ENCODE peak calls at places on chromosome 9, in ten cellular contexts. T, G, U, Q, J, N, F, A, R and E are unnamed samples.
A peak's percentile ranks its signal among the peaks of the same experiment; 100 is the strongest.

GRCh38 chr9:91146391-91147019 is 215.2 kb downstream of the AUH start:
- DNase-seq in T (no peak), G (peak; percentile 51), U (no peak), Q (no peak), J (no peak), N (no peak), F (no peak), A (no peak), R (no peak), E (peak; percentile 51)

GRCh38 chr9:7320139-7320538 is 479.4 kb downstream of the DMAC1 start:
- DNase-seq in T (peak; percentile 84), G (no peak), U (peak; percentile 88), Q (no peak), J (peak; percentile 61), N (no peak), F (no peak), A (peak; percentile 78), R (peak; percentile 99), E (peak; percentile 88)

GRCh38 chr9:79480639-79481038 is 91.1 kb upstream of the TLE4 start:
- DNase-seq in T (no peak), G (no peak), U (no peak), Q (no peak), J (no peak), N (no peak), F (no peak), A (no peak), R (no peak), E (no peak)

GRCh38 chr9:7392161-7392560 is 407.4 kb downstream of the DMAC1 start:
- DNase-seq in T (no peak), G (no peak), U (no peak), Q (no peak), J (no peak), N (no peak), F (no peak), A (no peak), R (no peak), E (no peak)

GRCh38 chr9:86034863-86035734 is 64.3 kb downstream of the GOLM1 start:
- DNase-seq in T (peak; percentile 55), G (no peak), U (peak; percentile 52), Q (no peak), J (peak; percentile 74), N (peak; percentile 69), F (no peak), A (peak; percentile 50), R (peak; percentile 40), E (peak; percentile 74)

GRCh38 chr9:6781476-6781875 is 23.7 kb downstream of the KDM4C start:
- DNase-seq in T (no peak), G (no peak), U (no peak), Q (no peak), J (no peak), N (no peak), F (no peak), A (no peak), R (peak; percentile 16), E (no peak)

GRCh38 chr9:129748249-129748648 is 4.6 kb downstream of the PTGES start:
- DNase-seq in T (peak; percentile 26), G (no peak), U (no peak), Q (no peak), J (no peak), N (no peak), F (no peak), A (no peak), R (peak; percentile 34), E (peak; percentile 44)

GRCh38 chr9:135502873-135503321 is 2.4 kb downstream of the MRPS2 start:
- DNase-seq in T (no peak), G (no peak), U (no peak), Q (no peak), J (no peak), N (no peak), F (peak; percentile 40), A (no peak), R (no peak), E (no peak)

GRCh38 chr9:80552931-80553330 is 981.2 kb downstream of the TLE4 start:
- DNase-seq in T (no peak), G (no peak), U (peak; percentile 69), Q (no peak), J (peak; percentile 39), N (no peak), F (peak; percentile 71), A (peak; percentile 64), R (peak; percentile 52), E (peak; percentile 84)

GRCh38 chr9:7665874-7666273 is 133.7 kb downstream of the DMAC1 start:
- DNase-seq in T (no peak), G (no peak), U (no peak), Q (no peak), J (no peak), N (no peak), F (no peak), A (no peak), R (no peak), E (no peak)

GRCh38 chr9:76415731-76416130 is 21.5 kb upstream of the RFK start:
- DNase-seq in T (peak; percentile 63), G (no peak), U (peak; percentile 82), Q (no peak), J (no peak), N (peak; percentile 39), F (no peak), A (no peak), R (no peak), E (peak; percentile 52)

GRCh38 chr9:28821240-28821639 is 1248.0 kb upstream of the C9orf72 start:
- DNase-seq in T (no peak), G (no peak), U (no peak), Q (no peak), J (no peak), N (no peak), F (no peak), A (no peak), R (no peak), E (no peak)
- TF ChIP-seq CTCF in T (no peak), G (no peak), U (no peak), Q (no peak), J (no peak), N (no peak), F (no peak), A (no peak), R (no peak), E (no peak)

GRCh38 chr9:114759512-114759911 is 46.3 kb downstream of the TNFSF15 start:
- DNase-seq in T (no peak), G (no peak), U (no peak), Q (no peak), J (no peak), N (no peak), F (no peak), A (no peak), R (no peak), E (no peak)
- TF ChIP-seq CTCF in T (no peak), G (no peak), U (no peak), Q (no peak), J (no peak), N (no peak), F (no peak), A (no peak), R (no peak), E (no peak)

GRCh38 chr9:94167055-94167346 is 82.7 kb downstream of the PTPDC1 start:
- DNase-seq in T (no peak), G (no peak), U (no peak), Q (no peak), J (no peak), N (no peak), F (no peak), A (no peak), R (no peak), E (no peak)

GRCh38 chr9:94167376-94167775 is 83.1 kb downstream of the PTPDC1 start:
- DNase-seq in T (no peak), G (no peak), U (no peak), Q (no peak), J (no peak), N (no peak), F (no peak), A (no peak), R (no peak), E (no peak)

GRCh38 chr9:94165592-94166236 is 81.5 kb downstream of the PTPDC1 start:
- DNase-seq in T (peak; percentile 99), G (peak; percentile 98), U (peak; percentile 100), Q (peak; percentile 99), J (peak; percentile 98), N (peak; percentile 96), F (peak; percentile 99), A (peak; percentile 98), R (peak; percentile 99), E (peak; percentile 100)

GRCh38 chr9:94164756-94165549 is 80.7 kb downstream of the PTPDC1 start:
- DNase-seq in T (no peak), G (no peak), U (no peak), Q (no peak), J (no peak), N (no peak), F (no peak), A (no peak), R (no peak), E (no peak)

DNA sequence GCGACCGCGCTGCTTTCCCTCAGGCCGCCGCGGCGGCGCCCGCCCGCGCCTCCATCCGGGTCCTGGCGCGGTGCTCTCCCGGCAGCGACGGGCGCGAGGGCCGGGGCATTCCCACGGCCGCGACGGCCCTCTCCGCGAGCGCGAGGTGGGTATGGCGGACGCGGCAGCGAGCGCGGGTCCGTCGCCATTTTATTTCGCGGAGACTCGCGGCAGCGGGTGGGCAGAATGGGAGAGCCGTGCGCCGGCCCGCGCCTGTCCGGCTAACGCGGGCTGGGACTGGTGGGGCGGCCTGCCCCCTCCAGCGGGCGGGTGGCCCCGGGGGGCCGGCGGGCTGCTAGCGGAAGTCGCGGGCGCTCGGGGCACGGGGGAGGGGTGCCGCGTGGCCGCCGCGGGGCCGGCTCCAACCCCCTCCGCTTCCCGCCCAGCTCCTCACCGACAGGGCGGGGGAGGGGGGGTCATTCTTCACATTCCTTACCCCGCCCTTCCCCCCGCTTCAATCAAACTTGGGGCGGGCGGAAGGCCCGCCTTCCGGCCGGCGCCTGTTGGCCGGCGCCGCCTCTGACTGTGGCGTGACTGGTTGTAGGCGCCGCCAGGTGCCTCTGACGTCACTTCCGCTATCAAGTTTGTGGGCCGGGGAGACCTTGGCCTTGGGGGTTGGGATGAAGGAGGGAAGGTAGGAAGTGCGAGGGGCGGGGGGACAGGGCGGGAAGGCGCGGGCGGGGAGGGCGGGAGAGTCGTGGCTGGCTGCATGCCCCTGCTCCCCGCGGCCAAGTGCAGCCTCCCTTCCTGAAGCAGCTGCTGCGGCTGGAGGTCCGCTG is 82.2 kb downstream of the PTPDC1 start:
- DNase-seq in T (peak; percentile 100), G (peak; percentile 98), U (peak; percentile 100), Q (peak; percentile 98), J (peak; percentile 99), N (peak; percentile 93), F (peak; percentile 99), A (peak; percentile 97), R (peak; percentile 99), E (peak; percentile 100)
- TF ChIP-seq CTCF in T (no peak), G (no peak), U (no peak), Q (no peak), J (no peak), N (no peak), F (no peak), A (no peak), R (peak; percentile 24), E (no peak)

DNA sequence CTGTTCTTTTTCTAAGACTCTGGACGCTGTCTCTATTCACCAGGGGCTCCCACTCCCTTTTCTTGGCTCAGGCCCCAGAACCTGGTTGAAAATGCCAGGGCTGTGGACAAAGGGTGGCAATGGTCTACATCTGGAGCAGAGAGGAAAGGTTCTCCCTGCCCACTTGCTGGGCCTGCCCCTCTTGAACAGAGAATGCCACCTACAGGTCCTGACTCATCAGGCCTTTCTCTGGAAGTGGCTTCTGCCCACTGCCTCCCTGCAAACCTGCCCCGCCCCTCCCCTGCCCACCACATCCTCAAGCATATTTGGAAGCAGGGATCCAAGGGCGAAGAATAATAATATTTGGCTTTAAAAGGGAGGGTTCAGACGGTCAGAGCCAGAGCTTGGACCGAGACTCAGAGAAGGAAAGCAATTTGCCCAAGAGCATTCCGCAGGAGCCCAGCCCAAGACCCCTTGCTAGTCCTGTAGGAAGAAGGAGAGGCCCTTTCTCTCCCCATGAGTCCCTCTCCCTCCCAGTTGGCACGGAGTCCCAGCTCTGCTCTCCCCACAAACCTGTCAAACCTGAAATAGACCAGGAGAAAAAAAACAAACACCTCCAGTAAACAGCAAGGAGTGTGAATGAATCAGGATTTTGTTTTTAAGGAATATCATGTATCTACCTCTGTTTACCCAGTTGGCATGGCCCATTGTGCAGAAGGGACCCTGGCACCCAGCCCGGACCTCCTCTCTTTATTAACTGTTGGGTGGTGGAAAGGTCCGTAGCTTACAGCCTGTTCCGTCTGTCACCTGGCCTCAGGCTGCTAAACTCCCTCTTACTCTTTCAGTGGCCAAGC is 37.8 kb upstream of the STXBP1 start:
- DNase-seq in T (peak; percentile 53), G (peak; percentile 69), U (peak; percentile 72), Q (peak; percentile 72), J (no peak), N (peak; percentile 79), F (no peak), A (no peak), R (no peak), E (no peak)
- TF ChIP-seq CTCF in T (no peak), G (no peak), U (no peak), Q (no peak), J (no peak), N (no peak), F (no peak), A (no peak), R (no peak), E (no peak)